ENCODE peak calls at places on chromosomes 7 and 10, in nine cellular contexts. J is right lobe of liver, D is mammary epithelial cell, C is cardiac muscle cell, G is mucosa of descending colon, R is sigmoid colon, P is thoracic aorta, L is OCI-LY7, Y is left ventricle myocardium inferior. T is an unnamed sample.

GRCh38 chr10:71270301-71270777 is 48.7 kb upstream of the SLC29A3 start:
- DNase-seq in J (no peak), D (peak; percentile 31), C (peak; percentile 85), G (no peak), R (no peak), P (no peak), L (peak; percentile 70), Y (no peak), T (peak; percentile 86)

GRCh38 chr7:3722396-3722846 is 421.4 kb downstream of the SDK1 start:
- DNase-seq in J (no peak), D (no peak), C (peak; percentile 2), G (no peak), R (no peak), P (no peak), L (peak; percentile 35), Y (peak; percentile 21), T (no peak)

GRCh38 chr7:104767826-104768536 is 246.0 kb upstream of the KMT2E start:
- DNase-seq in J (no peak), D (no peak), C (no peak), G (no peak), R (no peak), P (no peak), L (no peak), Y (no peak), T (no peak)

GRCh38 chr10:30285970-30286369 is 63.1 kb downstream of the MTPAP start:
- DNase-seq in J (no peak), D (no peak), C (no peak), G (no peak), R (no peak), P (no peak), L (no peak), Y (no peak), T (no peak)

GRCh38 chr10:93515071-93515962 is 18.9 kb downstream of the CEP55 start:
- DNase-seq in J (no peak), D (no peak), C (peak; percentile 46), G (no peak), R (no peak), P (no peak), L (no peak), Y (no peak), T (no peak)

GRCh38 chr7:156015237-156016020 is 203.2 kb upstream of the SHH start:
- DNase-seq in J (peak; percentile 15), D (no peak), C (no peak), G (no peak), R (no peak), P (no peak), L (no peak), Y (no peak), T (no peak)

GRCh38 chr7:584122-584465 is 64.4 kb upstream of the PDGFA start:
- DNase-seq in J (no peak), D (no peak), C (no peak), G (peak; percentile 84), R (no peak), P (no peak), L (no peak), Y (no peak), T (no peak)

GRCh38 chr10:12351447-12351846 is 2.1 kb downstream of the CAMK1D start:
- DNase-seq in J (no peak), D (no peak), C (no peak), G (peak; percentile 65), R (peak; percentile 67), P (no peak), L (no peak), Y (no peak), T (no peak)

GRCh38 chr7:139541600-139542307 is 18.3 kb downstream of the CLEC2L start:
- DNase-seq in J (no peak), D (no peak), C (no peak), G (no peak), R (no peak), P (no peak), L (no peak), Y (no peak), T (no peak)

GRCh38 chr10:107971973-107972372 is 807.5 kb upstream of the SORCS1 start:
- DNase-seq in J (no peak), D (peak; percentile 98), C (peak; percentile 57), G (no peak), R (no peak), P (no peak), L (no peak), Y (no peak), T (no peak)

GRCh38 chr10:4391683-4392082 is 434.3 kb upstream of the AKR1E2 start:
- DNase-seq in J (no peak), D (peak; percentile 3), C (peak; percentile 32), G (no peak), R (no peak), P (no peak), L (peak; percentile 1), Y (no peak), T (peak; percentile 25)

GRCh38 chr10:11551915-11552602 is 59.4 kb downstream of the USP6NL start:
- DNase-seq in J (no peak), D (peak; percentile 95), C (peak; percentile 91), G (no peak), R (no peak), P (no peak), L (no peak), Y (no peak), T (no peak)

GRCh38 chr7:154918741-154919140 is 84.2 kb downstream of the PAXIP1 start:
- DNase-seq in J (peak; percentile 3), D (no peak), C (no peak), G (no peak), R (no peak), P (no peak), L (no peak), Y (no peak), T (no peak)

GRCh38 chr10:132592790-132593788 is 55.5 kb downstream of the INPP5A start:
- DNase-seq in J (no peak), D (no peak), C (no peak), G (no peak), R (peak; percentile 56), P (no peak), L (peak; percentile 40), Y (no peak), T (peak; percentile 80)

GRCh38 chr7:18420758-18421157 is 74.8 kb upstream of the HDAC9 start:
- DNase-seq in J (no peak), D (peak; percentile 76), C (no peak), G (no peak), R (no peak), P (no peak), L (no peak), Y (no peak), T (no peak)

GRCh38 chr10:106424981-106425380 is 739.5 kb downstream of the SORCS1 start:
- DNase-seq in J (no peak), D (peak; percentile 60), C (peak; percentile 13), G (no peak), R (no peak), P (no peak), L (no peak), Y (no peak), T (no peak)

GRCh38 chr7:113085781-113086390 is 741 bp downstream of the GPR85 start:
- DNase-seq in J (no peak), D (no peak), C (peak; percentile 5), G (no peak), R (no peak), P (no peak), L (no peak), Y (no peak), T (no peak)

GRCh38 chr7:113084499-113085172 is 2.0 kb downstream of the GPR85 start:
- DNase-seq in J (no peak), D (no peak), C (no peak), G (no peak), R (no peak), P (no peak), L (no peak), Y (no peak), T (no peak)

GRCh38 chr7:113083834-113084498 is 2.7 kb downstream of the GPR85 start:
- DNase-seq in J (no peak), D (no peak), C (no peak), G (no peak), R (no peak), P (no peak), L (no peak), Y (no peak), T (no peak)

GRCh38 chr7:113086431-113086888 is at the start of gene GPR85:
- DNase-seq in J (no peak), D (peak; percentile 28), C (peak; percentile 71), G (peak; percentile 53), R (peak; percentile 76), P (no peak), L (no peak), Y (peak; percentile 38), T (no peak)

DNA sequence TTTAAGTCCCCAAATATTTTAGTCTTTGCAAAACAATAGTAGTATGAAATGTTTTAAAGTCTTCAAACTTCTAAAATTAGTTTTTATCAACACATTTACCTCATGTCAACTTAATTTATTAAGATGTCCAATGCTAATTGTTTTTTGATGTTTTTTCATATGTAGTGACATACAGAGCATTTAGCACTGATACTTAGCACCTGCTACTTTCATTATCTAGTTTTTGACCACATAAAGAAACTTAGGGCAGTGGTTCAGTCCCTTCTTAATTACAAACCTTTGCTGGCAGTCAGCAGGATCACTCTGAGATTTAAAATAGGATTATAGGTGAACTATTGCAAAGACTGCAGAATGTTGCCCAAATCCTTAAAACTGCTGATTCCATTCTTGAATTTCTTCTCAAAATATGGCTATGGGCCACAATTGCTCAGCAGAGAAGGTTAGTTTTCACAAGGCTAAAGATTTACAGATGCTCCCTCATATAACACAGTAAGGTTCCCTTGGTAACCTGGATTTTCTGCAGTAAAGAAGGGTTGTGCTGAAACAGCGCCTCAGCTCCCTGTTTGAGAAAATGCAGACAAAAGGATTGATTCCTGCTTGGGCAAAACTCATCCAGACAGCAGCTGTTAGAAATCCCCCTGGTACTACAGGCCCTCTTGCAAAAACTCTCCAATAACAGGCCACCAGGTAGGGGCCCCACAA is 3.3 kb downstream of the GPR85 start:
- DNase-seq in J (no peak), D (no peak), C (no peak), G (no peak), R (no peak), P (no peak), L (no peak), Y (no peak), T (no peak)
- H3K4me3 ChIP-seq in J (no peak overlapping the region), D (no peak overlapping the region), C (no peak overlapping the region), G (no peak overlapping the region), R (no peak overlapping the region), P (no peak overlapping the region), L (no peak overlapping the region), Y (no peak overlapping the region), T (no peak overlapping the region)

GRCh38 chr7:35424869-35425495 is 171.1 kb upstream of the TBX20 start:
- DNase-seq in J (peak; percentile 67), D (peak; percentile 30), C (peak; percentile 73), G (no peak), R (no peak), P (no peak), L (peak; percentile 68), Y (peak; percentile 59), T (peak; percentile 71)
- TF ChIP-seq CTCF in J (peak; percentile 73), D (peak; percentile 82), C (peak; percentile 76), G (peak; percentile 50), R (peak; percentile 54), P (peak; percentile 44), L (peak; percentile 92), Y (peak; percentile 78), T (peak; percentile 79)

GRCh38 chr10:102651455-102652169 is 7.3 kb downstream of the TRIM8 start:
- DNase-seq in J (no peak), D (no peak), C (no peak), G (no peak), R (no peak), P (no peak), L (no peak), Y (no peak), T (no peak)
- H3K4me1 ChIP-seq in J (peaks cover 40% of the 10 kb centered on the region), D (peaks cover 36% of the 10 kb centered on the region), C (peaks cover 33% of the 10 kb centered on the region), G (peaks cover 52% of the 10 kb centered on the region), R (no peaks in the 10 kb centered on the region), P (peaks cover 44% of the 10 kb centered on the region), L (peaks cover 73% of the 10 kb centered on the region), Y (peaks cover 93% of the 10 kb centered on the region), T (peaks cover 4% of the 10 kb centered on the region)

GRCh38 chr10:28879875-28880381 is 202.6 kb downstream of the BAMBI start:
- DNase-seq in J (peak; percentile 52), D (no peak), C (peak; percentile 59), G (no peak), R (no peak), P (no peak), L (no peak), Y (peak; percentile 20), T (no peak)
- H3K4me3 ChIP-seq in J (no peak overlapping the region), D (no peak overlapping the region), C (no peak overlapping the region), G (no peak overlapping the region), R (no peak overlapping the region), P (peak overlapping the region; percentile 54), L (no peak overlapping the region), Y (peak overlapping the region; percentile 51), T (no peak overlapping the region)